ENCODE peak calls at places on chromosomes 13 and 19, in seven cellular contexts. O is coronary artery; M is colonic mucosa; D is CD4-positive, CD25-positive, alpha-beta regulatory T cell; L is uterus; A is endodermal cell; C is aorta. N is an unnamed sample.

GRCh38 chr13:76297331-76297730 is 588.9 kb downstream of the KCTD12 start:
- DNase-seq in A (no peak), C (no peak), L (no peak), M (no peak), D (no peak), O (no peak), N (no peak)

GRCh38 chr13:111460548-111461444 is 140.4 kb downstream of the TEX29 start:
- DNase-seq in L (peak; percentile 28), A (peak; percentile 83), O (peak; percentile 47), C (no peak), M (no peak), D (no peak), N (no peak)

GRCh38 chr13:110629735-110630134 is 14.4 kb downstream of the NAXD start:
- DNase-seq in A (peak; percentile 26), M (no peak), L (no peak), O (no peak), D (peak; percentile 9), C (no peak), N (no peak)

GRCh38 chr13:94362411-94362909 is 117.0 kb downstream of the DCT start:
- DNase-seq in O (no peak), A (peak; percentile 88), L (peak; percentile 57), M (peak; percentile 66), D (peak; percentile 72), C (peak; percentile 55), N (peak; percentile 18)

GRCh38 chr19:35009424-35010415 is 9.6 kb downstream of the GRAMD1A start:
- DNase-seq in C (no peak), A (no peak), D (no peak), L (no peak), O (no peak), M (no peak), N (no peak)

GRCh38 chr13:85503797-85504196 is 295.4 kb downstream of the SLITRK6 start:
- DNase-seq in L (no peak), O (no peak), D (no peak), A (no peak), C (no peak), M (no peak), N (no peak)

GRCh38 chr19:19214892-19215291 is 3.1 kb downstream of the NCAN start:
- DNase-seq in A (peak; percentile 98), M (no peak), L (no peak), C (no peak), D (no peak), O (no peak), N (no peak)

GRCh38 chr13:52195052-52195837 is 35.8 kb upstream of the NEK3 start:
- DNase-seq in O (peak; percentile 90), A (peak; percentile 81), C (peak; percentile 94), M (peak; percentile 69), L (peak; percentile 77), D (peak; percentile 55), N (peak; percentile 37)

GRCh38 chr19:21921691-21922180 is 85.8 kb upstream of the ZNF43 start:
- DNase-seq in M (no peak), C (no peak), A (no peak), O (no peak), L (no peak), D (no peak), N (no peak)

GRCh38 chr13:36736119-36736726 is 62.4 kb downstream of the SERTM1 start:
- DNase-seq in D (peak; percentile 24), M (peak; percentile 31), C (peak; percentile 51), L (peak; percentile 35), A (peak; percentile 66), O (no peak), N (no peak)

GRCh38 chr13:33349314-33349995 is 63.9 kb upstream of the STARD13 start:
- DNase-seq in C (peak; percentile 61), L (peak; percentile 26), D (no peak), O (peak; percentile 76), M (peak; percentile 63), A (peak; percentile 68), N (no peak)

GRCh38 chr19:16327911-16328823 is 3.5 kb downstream of the KLF2 start:
- DNase-seq in M (peak; percentile 74), A (no peak), L (peak; percentile 85), C (peak; percentile 93), O (peak; percentile 93), D (peak; percentile 67), N (peak; percentile 57)

GRCh38 chr13:46586766-46587509 is 34.0 kb downstream of the LRCH1 start:
- DNase-seq in M (no peak), L (no peak), D (no peak), C (no peak), O (no peak), A (no peak), N (no peak)

GRCh38 chr13:106680796-106681482 is 113.0 kb upstream of the ARGLU1 start:
- DNase-seq in L (no peak), C (no peak), M (no peak), D (no peak), A (peak; percentile 92), O (no peak), N (no peak)

GRCh38 chr13:27027086-27027667 is 144.4 kb downstream of the USP12 start:
- DNase-seq in A (no peak), D (no peak), L (no peak), O (no peak), M (no peak), C (no peak), N (no peak)

GRCh38 chr19:46745521-46746280 is at the start of gene FKRP:
- DNase-seq in D (no peak), A (peak; percentile 76), C (peak; percentile 61), M (no peak), L (peak; percentile 48), O (peak; percentile 78), N (no peak)

GRCh38 chr13:72726721-72727416 is 560 bp downstream of the MZT1 start:
- DNase-seq in D (peak; percentile 23), C (peak; percentile 64), O (peak; percentile 72), M (peak; percentile 69), L (no peak), A (no peak), N (peak; percentile 0)

GRCh38 chr19:49474545-49474930 is 523 bp downstream of the FLT3LG start:
- DNase-seq in O (no peak), L (no peak), A (no peak), C (no peak), M (no peak), D (no peak), N (no peak)
- H3K4me3 ChIP-seq in O (peak overlapping the region; percentile 85), L (peak overlapping the region; percentile 79), A (no peak overlapping the region), C (peak overlapping the region; percentile 86), M (peak overlapping the region; percentile 30), D (peak overlapping the region; percentile 95), N (peak overlapping the region; percentile 93)

DNA sequence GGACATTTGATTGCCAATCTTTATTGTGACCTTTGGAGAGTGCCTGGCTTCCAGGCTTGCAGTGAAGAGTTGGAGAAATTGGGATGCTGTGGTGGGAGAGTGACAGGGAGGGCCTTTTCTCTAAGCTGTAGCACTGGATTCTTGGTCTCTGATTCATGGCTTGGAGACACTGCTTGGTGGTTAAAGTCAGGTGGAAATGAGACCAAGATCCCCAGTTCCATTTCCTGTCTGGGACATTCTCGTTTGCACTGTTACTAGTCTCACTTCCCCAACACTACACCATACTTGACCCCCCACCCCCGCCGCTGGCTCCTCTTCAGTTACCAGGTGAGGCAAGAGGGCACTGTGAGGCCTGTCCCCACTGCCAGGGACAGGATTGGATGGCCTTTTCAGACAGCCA is 2.9 kb downstream of the SUPT5H start:
- DNase-seq in A (no peak), L (no peak), D (no peak), M (no peak), C (no peak), O (no peak), N (no peak)
- H3K27ac ChIP-seq in A (no peak overlapping the region), L (no peak overlapping the region), D (peak overlapping the region; percentile 8), M (no peak overlapping the region), C (no peak overlapping the region), O (no peak overlapping the region), N (peak overlapping the region; percentile 25)

GRCh38 chr13:48530833-48531232 is 2.0 kb downstream of the RCBTB2 start:
- DNase-seq in A (no peak), C (no peak), L (no peak), M (no peak), D (no peak), O (no peak), N (no peak)
- H3K4me3 ChIP-seq in A (no peak overlapping the region), C (no peak overlapping the region), L (no peak overlapping the region), M (no peak overlapping the region), D (peak overlapping the region; percentile 91), O (no peak overlapping the region), N (peak overlapping the region; percentile 83)

GRCh38 chr19:51803965-51804364 is 9.0 kb downstream of the FPR3 start:
- DNase-seq in D (no peak), A (no peak), M (no peak), L (no peak), O (no peak), C (no peak), N (no peak)
- H3K27ac ChIP-seq in D (no peak overlapping the region), A (no peak overlapping the region), M (no peak overlapping the region), L (no peak overlapping the region), O (no peak overlapping the region), C (no peak overlapping the region), N (no peak overlapping the region)

DNA sequence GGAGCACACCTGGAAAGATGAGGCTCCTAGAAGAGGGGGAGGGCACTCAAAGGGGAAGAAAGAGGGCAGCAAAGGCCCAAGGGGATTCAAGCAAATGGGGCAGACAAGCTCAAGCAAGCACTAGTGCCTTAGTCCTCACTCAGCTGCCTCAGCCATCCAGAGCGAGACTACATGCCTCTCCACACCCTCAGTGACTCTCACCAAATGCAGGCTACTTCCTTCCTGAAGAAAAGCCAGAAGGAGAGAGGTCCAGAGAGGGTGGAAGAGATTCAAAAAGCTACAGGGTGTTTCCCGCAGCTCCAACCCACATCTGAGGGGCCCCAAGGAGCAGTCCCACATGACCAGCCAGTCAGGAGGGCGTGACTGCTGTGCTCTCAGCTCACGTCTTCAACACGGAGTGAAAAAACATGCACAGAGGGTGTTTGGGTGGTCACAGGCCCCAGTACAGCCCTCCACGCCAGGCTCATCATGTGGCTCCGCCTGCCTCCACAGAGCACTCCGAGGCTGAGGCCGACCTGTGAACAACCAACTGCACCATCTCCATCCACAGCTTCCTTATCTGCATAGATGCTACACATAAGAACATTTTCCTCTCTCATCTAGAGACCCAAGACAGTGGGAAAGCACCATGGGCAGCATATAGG is 40.4 kb downstream of the MIPEP start:
- DNase-seq in C (no peak), D (no peak), L (no peak), O (no peak), A (no peak), M (no peak), N (no peak)
- H3K4me3 ChIP-seq in C (no peak overlapping the region), D (no peak overlapping the region), L (no peak overlapping the region), O (no peak overlapping the region), A (no peak overlapping the region), M (no peak overlapping the region), N (no peak overlapping the region)

DNA sequence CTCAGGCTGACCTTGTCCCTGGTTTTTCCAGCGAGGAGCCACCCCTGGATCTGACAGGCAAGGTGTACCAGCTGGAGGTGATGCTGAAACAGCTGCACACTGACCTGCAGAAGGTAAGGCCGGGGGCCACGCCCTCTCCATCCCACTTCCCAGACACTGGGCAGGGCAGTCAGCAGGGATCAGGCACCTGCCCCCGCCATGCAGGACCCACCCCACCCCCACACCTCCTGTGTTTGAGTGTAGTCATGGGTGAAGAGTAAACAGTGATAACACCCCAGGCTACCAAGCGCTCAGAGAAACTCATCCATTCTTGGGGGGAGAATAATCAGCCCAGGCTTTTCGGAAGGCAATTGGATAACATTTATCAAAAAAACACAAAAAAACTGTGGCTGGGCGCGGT is 19.9 kb downstream of the DPF1 start:
- DNase-seq in A (no peak), O (no peak), L (no peak), M (no peak), C (no peak), D (no peak), N (no peak)
- H3K27ac ChIP-seq in A (no peak overlapping the region), O (no peak overlapping the region), L (no peak overlapping the region), M (no peak overlapping the region), C (no peak overlapping the region), D (no peak overlapping the region), N (no peak overlapping the region)

GRCh38 chr19:43784981-43785808 is 4.4 kb upstream of the KCNN4 start:
- DNase-seq in L (peak; percentile 32), D (peak; percentile 66), O (no peak), M (peak; percentile 79), C (peak; percentile 70), A (peak; percentile 88), N (peak; percentile 28)
- H3K4me3 ChIP-seq in L (no peak overlapping the region), D (peak overlapping the region; percentile 40), O (no peak overlapping the region), M (no peak overlapping the region), C (no peak overlapping the region), A (no peak overlapping the region), N (no peak overlapping the region)

N was measured in effector memory CD4-positive, alpha-beta T cell.